ENCODE peak calls at places on chromosomes 1 and 21, in nine cellular contexts. Y, C, T, R, W, A, L, V and D are unnamed samples.

GRCh38 chr1:29513357-29513756 is 277.0 kb downstream of the PTPRU start:
- DNase-seq in C (peak; percentile 67), V (no peak), R (peak; percentile 43), A (peak; percentile 62), T (peak; percentile 77), W (peak; percentile 48), Y (peak; percentile 27), L (peak; percentile 65), D (peak; percentile 79)

GRCh38 chr1:10253755-10254154 is 43.4 kb downstream of the KIF1B start:
- DNase-seq in Y (peak; percentile 8), A (peak; percentile 43), C (no peak), T (peak; percentile 85), R (no peak), W (peak; percentile 81), L (peak; percentile 96), V (no peak), D (peak; percentile 78)

GRCh38 chr21:44456207-44456914 is 1.1 kb downstream of the LRRC3 start:
- DNase-seq in Y (no peak), V (no peak), A (no peak), T (no peak), R (peak; percentile 26), W (no peak), C (no peak), L (no peak), D (no peak)

GRCh38 chr1:151681921-151682320 is 34.7 kb downstream of the CELF3 start:
- DNase-seq in V (no peak), R (no peak), T (no peak), C (no peak), Y (no peak), W (no peak), L (peak; percentile 24), A (no peak), D (no peak)

GRCh38 chr1:29811727-29812396 is 575.5 kb downstream of the PTPRU start:
- DNase-seq in L (no peak), R (no peak), A (no peak), W (no peak), T (no peak), V (no peak), Y (no peak), C (no peak), D (no peak)

GRCh38 chr1:42748021-42748420 is 8.0 kb upstream of the CLDN19 start:
- DNase-seq in C (no peak), R (no peak), Y (no peak), W (no peak), V (no peak), L (no peak), T (no peak), A (no peak), D (no peak)

GRCh38 chr21:28253378-28253777 is 739.3 kb downstream of the LTN1 start:
- DNase-seq in L (peak; percentile 75), C (no peak), R (no peak), W (no peak), T (peak; percentile 54), Y (no peak), V (no peak), A (no peak), D (peak; percentile 66)

GRCh38 chr1:57024855-57025254 is 59.0 kb upstream of the C8B start:
- DNase-seq in R (no peak), C (no peak), V (no peak), A (peak; percentile 40), Y (no peak), L (no peak), W (no peak), T (no peak), D (peak; percentile 23)

GRCh38 chr1:22582670-22583635 is 19.7 kb downstream of the EPHA8 start:
- DNase-seq in R (peak; percentile 73), W (no peak), T (no peak), C (no peak), A (peak; percentile 4), V (peak; percentile 59), L (no peak), Y (no peak), D (no peak)

GRCh38 chr1:33137800-33138199 is 44.0 kb downstream of the TRIM62 start:
- DNase-seq in Y (peak; percentile 26), L (peak; percentile 31), W (no peak), V (peak; percentile 60), C (no peak), T (no peak), A (peak; percentile 59), R (peak; percentile 72), D (no peak)

GRCh38 chr1:83999316-83999819 is 436 bp upstream of the TTLL7 start:
- DNase-seq in T (peak; percentile 78), Y (peak; percentile 88), R (peak; percentile 84), C (peak; percentile 79), A (peak; percentile 62), W (peak; percentile 71), V (peak; percentile 56), L (peak; percentile 73), D (peak; percentile 83)

GRCh38 chr1:70071597-70071996 is 133.8 kb downstream of the LRRC40 start:
- DNase-seq in A (no peak), T (peak; percentile 28), W (no peak), L (peak; percentile 81), C (no peak), Y (no peak), R (no peak), V (no peak), D (no peak)

GRCh38 chr1:219317762-219318353 is 144.2 kb downstream of the LYPLAL1 start:
- DNase-seq in R (no peak), C (no peak), W (no peak), V (no peak), T (no peak), A (no peak), Y (no peak), L (peak; percentile 58), D (no peak)